ENCODE peak calls at places on chromosomes 4 and X, in ten cellular contexts. One of them, this sample, is unnamed.

GRCh38 chr4:11765849-11766453 is 337.3 kb upstream of the HS3ST1 start:
- DNase-seq in cerebellar cortex: peak
- DNase-seq in endothelial cell: peak
- DNase-seq in AG08396: peak
- DNase-seq in left ventricle myocardium inferior: no peak
- DNase-seq in SK-MEL-5: peak
- DNase-seq in astrocyte of the hippocampus: peak
- DNase-seq in NB4: peak
- DNase-seq in NCI-H146: peak
- DNase-seq in AG09319: no peak
- DNase-seq in this sample: no peak

GRCh38 chr4:141046255-141046654 is 87.0 kb downstream of the RNF150 start:
- DNase-seq in AG09319: peak
- DNase-seq in SK-MEL-5: no peak
- DNase-seq in AG08396: peak
- DNase-seq in NB4: no peak
- DNase-seq in left ventricle myocardium inferior: no peak
- DNase-seq in cerebellar cortex: no peak
- DNase-seq in astrocyte of the hippocampus: peak
- DNase-seq in NCI-H146: no peak
- DNase-seq in endothelial cell: no peak
- DNase-seq in this sample: peak

GRCh38 chr4:134463771-134464170 is 262.2 kb upstream of the PABPC4L start:
- DNase-seq in AG08396: no peak
- DNase-seq in astrocyte of the hippocampus: no peak
- DNase-seq in SK-MEL-5: peak
- DNase-seq in NB4: no peak
- DNase-seq in cerebellar cortex: no peak
- DNase-seq in NCI-H146: no peak
- DNase-seq in left ventricle myocardium inferior: no peak
- DNase-seq in AG09319: no peak
- DNase-seq in endothelial cell: no peak
- DNase-seq in this sample: no peak

GRCh38 chr4:165398570-165398969 is 19.8 kb downstream of the CPE start:
- DNase-seq in NB4: no peak
- DNase-seq in AG09319: no peak
- DNase-seq in NCI-H146: peak
- DNase-seq in SK-MEL-5: peak
- DNase-seq in cerebellar cortex: peak
- DNase-seq in AG08396: peak
- DNase-seq in astrocyte of the hippocampus: peak
- DNase-seq in endothelial cell: no peak
- DNase-seq in left ventricle myocardium inferior: no peak
- DNase-seq in this sample: no peak

GRCh38 chrX:1528884-1529203 is 8.1 kb downstream of the P2RY8 start:
- DNase-seq in astrocyte of the hippocampus: no peak
- DNase-seq in SK-MEL-5: no peak
- DNase-seq in NB4: no peak
- DNase-seq in left ventricle myocardium inferior: no peak
- DNase-seq in cerebellar cortex: no peak
- DNase-seq in AG09319: no peak
- DNase-seq in AG08396: no peak
- DNase-seq in endothelial cell: no peak
- DNase-seq in NCI-H146: no peak
- DNase-seq in this sample: no peak

GRCh38 chr4:156971623-156972369 is at the start of gene PDGFC:
- DNase-seq in AG08396: peak
- DNase-seq in astrocyte of the hippocampus: peak
- DNase-seq in NB4: no peak
- DNase-seq in NCI-H146: peak
- DNase-seq in AG09319: no peak
- DNase-seq in endothelial cell: peak
- DNase-seq in left ventricle myocardium inferior: peak
- DNase-seq in cerebellar cortex: peak
- DNase-seq in SK-MEL-5: peak
- DNase-seq in this sample: peak

GRCh38 chr4:188053302-188053701 is 56.1 kb downstream of the TRIML2 start:
- DNase-seq in NCI-H146: no peak
- DNase-seq in AG08396: no peak
- DNase-seq in NB4: no peak
- DNase-seq in endothelial cell: no peak
- DNase-seq in AG09319: no peak
- DNase-seq in SK-MEL-5: no peak
- DNase-seq in left ventricle myocardium inferior: no peak
- DNase-seq in cerebellar cortex: no peak
- DNase-seq in astrocyte of the hippocampus: no peak
- DNase-seq in this sample: no peak

GRCh38 chr4:17324431-17324830 is 187.5 kb downstream of the QDPR start:
- DNase-seq in NB4: peak
- DNase-seq in astrocyte of the hippocampus: peak
- DNase-seq in AG09319: peak
- DNase-seq in left ventricle myocardium inferior: no peak
- DNase-seq in endothelial cell: peak
- DNase-seq in SK-MEL-5: peak
- DNase-seq in cerebellar cortex: peak
- DNase-seq in AG08396: peak
- DNase-seq in NCI-H146: peak
- DNase-seq in this sample: peak

GRCh38 chr4:78592104-78592783 is 40.7 kb downstream of the ANXA3 start:
- DNase-seq in cerebellar cortex: peak
- DNase-seq in AG08396: no peak
- DNase-seq in AG09319: no peak
- DNase-seq in endothelial cell: peak
- DNase-seq in astrocyte of the hippocampus: no peak
- DNase-seq in left ventricle myocardium inferior: no peak
- DNase-seq in SK-MEL-5: peak
- DNase-seq in NB4: peak
- DNase-seq in NCI-H146: peak
- DNase-seq in this sample: no peak

GRCh38 chr4:183099537-183100297 is 660 bp downstream of the WWC2 start:
- DNase-seq in astrocyte of the hippocampus: peak
- DNase-seq in endothelial cell: peak
- DNase-seq in NB4: peak
- DNase-seq in AG09319: no peak
- DNase-seq in left ventricle myocardium inferior: peak
- DNase-seq in SK-MEL-5: peak
- DNase-seq in cerebellar cortex: peak
- DNase-seq in NCI-H146: no peak
- DNase-seq in AG08396: peak
- DNase-seq in this sample: peak

GRCh38 chr4:26191353-26191752 is 129.5 kb upstream of the RBPJ start:
- DNase-seq in endothelial cell: no peak
- DNase-seq in AG09319: no peak
- DNase-seq in NB4: no peak
- DNase-seq in astrocyte of the hippocampus: no peak
- DNase-seq in NCI-H146: no peak
- DNase-seq in SK-MEL-5: no peak
- DNase-seq in left ventricle myocardium inferior: no peak
- DNase-seq in cerebellar cortex: no peak
- DNase-seq in AG08396: no peak
- DNase-seq in this sample: no peak

GRCh38 chrX:106959897-106960296 is 39.7 kb downstream of the CLDN2 start:
- DNase-seq in endothelial cell: no peak
- DNase-seq in NB4: peak
- DNase-seq in cerebellar cortex: peak
- DNase-seq in AG09319: no peak
- DNase-seq in AG08396: no peak
- DNase-seq in NCI-H146: no peak
- DNase-seq in left ventricle myocardium inferior: no peak
- DNase-seq in SK-MEL-5: peak
- DNase-seq in astrocyte of the hippocampus: peak
- DNase-seq in this sample: no peak

GRCh38 chrX:7330971-7331746 is 183.2 kb upstream of the PUDP start:
- DNase-seq in cerebellar cortex: no peak
- DNase-seq in SK-MEL-5: no peak
- DNase-seq in endothelial cell: no peak
- DNase-seq in NB4: no peak
- DNase-seq in NCI-H146: no peak
- DNase-seq in left ventricle myocardium inferior: no peak
- DNase-seq in astrocyte of the hippocampus: peak
- DNase-seq in AG08396: peak
- DNase-seq in AG09319: peak
- DNase-seq in this sample: no peak

This sample was measured in dorsolateral prefrontal cortex.